ENCODE peak calls at places on chromosome 18, in seven cellular contexts. J is IMR-90, S is trophoblast cell, I is H1, V is H9, G is neuronal stem cell, D is mesenchymal stem cell. B is an unnamed sample.
A peak's percentile ranks its signal among the peaks of the same experiment; 100 is the strongest.

GRCh38 chr18:7856733-7857132 is 289.6 kb downstream of the PTPRM start:
- DNase-seq in J (peak; percentile 73), G (no peak), S (peak; percentile 82), V (no peak), D (peak; percentile 20), I (no peak), B (peak; percentile 33)

GRCh38 chr18:80157708-80158343 is 48.8 kb downstream of the ADNP2 start:
- DNase-seq in J (peak; percentile 74), I (no peak), D (peak; percentile 66), G (peak; percentile 63), S (peak; percentile 66), V (peak; percentile 58), B (peak; percentile 67)

GRCh38 chr18:10285283-10285640 is 169.2 kb upstream of the APCDD1 start:
- DNase-seq in S (no peak), D (no peak), J (no peak), I (no peak), V (no peak), G (no peak), B (no peak)

GRCh38 chr18:58338141-58338540 is 290.8 kb downstream of the ALPK2 start:
- DNase-seq in V (no peak), I (no peak), G (no peak), S (no peak), J (no peak), D (no peak), B (no peak)

GRCh38 chr18:36798738-36799473 is 29.9 kb downstream of the TPGS2 start:
- DNase-seq in V (no peak), D (no peak), J (peak; percentile 51), I (no peak), G (peak; percentile 15), S (no peak), B (no peak)

GRCh38 chr18:59566507-59566906 is 130.7 kb downstream of the CCBE1 start:
- DNase-seq in V (no peak), S (no peak), J (peak; percentile 82), G (no peak), I (no peak), D (peak; percentile 45), B (no peak)

GRCh38 chr18:181711-182110 is 23.4 kb downstream of the USP14 start:
- DNase-seq in G (no peak), D (no peak), S (no peak), I (no peak), J (no peak), V (no peak), B (no peak)

GRCh38 chr18:62621546-62621945 is 93.8 kb upstream of the PHLPP1 start:
- DNase-seq in I (no peak), D (no peak), J (no peak), S (peak; percentile 92), G (no peak), V (no peak), B (no peak)

GRCh38 chr18:50694147-50694546 is 125.7 kb downstream of the MRO start:
- DNase-seq in S (no peak), D (no peak), V (no peak), G (no peak), I (no peak), J (no peak), B (no peak)

GRCh38 chr18:27298215-27298804 is 113.2 kb upstream of the CHST9 start:
- DNase-seq in V (no peak), D (no peak), G (peak; percentile 1), I (no peak), J (no peak), S (no peak), B (peak; percentile 64)

GRCh38 chr18:28018361-28018760 is 158.6 kb downstream of the CDH2 start:
- DNase-seq in I (no peak), G (no peak), J (no peak), S (no peak), D (no peak), V (no peak), B (no peak)

GRCh38 chr18:35278969-35279368 is 11.1 kb downstream of the ZSCAN30 start:
- DNase-seq in V (no peak), G (no peak), J (no peak), S (no peak), I (no peak), D (no peak), B (no peak)

GRCh38 chr18:8831531-8831930 is 126.2 kb downstream of the MTCL1 start:
- DNase-seq in D (no peak), G (no peak), J (no peak), S (no peak), V (no peak), I (no peak), B (no peak)

GRCh38 chr18:12849548-12849947 is 34.5 kb downstream of the PTPN2 start:
- DNase-seq in G (no peak), I (no peak), S (peak; percentile 69), J (peak; percentile 29), V (no peak), D (no peak), B (no peak)

GRCh38 chr18:29879763-29880162 is 1162.8 kb downstream of the DSC3 start:
- DNase-seq in V (peak; percentile 46), S (no peak), I (no peak), G (no peak), D (no peak), J (no peak), B (peak; percentile 51)

GRCh38 chr18:28407681-28408080 is 230.8 kb upstream of the CDH2 start:
- DNase-seq in J (no peak), S (no peak), G (no peak), I (no peak), V (no peak), D (no peak), B (no peak)

GRCh38 chr18:77201508-77201907 is 48.1 kb upstream of the GALR1 start:
- DNase-seq in I (no peak), J (peak; percentile 27), S (no peak), V (no peak), G (no peak), D (no peak), B (no peak)

GRCh38 chr18:33805592-33805991 is 227.6 kb downstream of the ASXL3 start:
- DNase-seq in D (no peak), G (no peak), I (no peak), V (no peak), S (no peak), J (no peak), B (no peak)

GRCh38 chr18:24949908-24950307 is 402.1 kb downstream of the ZNF521 start:
- DNase-seq in J (no peak), I (no peak), G (no peak), D (no peak), S (no peak), V (no peak), B (no peak)

GRCh38 chr18:44917184-44917864 is 236.6 kb downstream of the SETBP1 start:
- DNase-seq in V (no peak), S (no peak), G (no peak), D (no peak), I (no peak), J (no peak), B (no peak)

GRCh38 chr18:49581369-49581768 is 19.5 kb downstream of the LIPG start:
- DNase-seq in V (no peak), S (no peak), J (no peak), G (no peak), D (no peak), I (no peak), B (no peak)

GRCh38 chr18:50661013-50661412 is 101.1 kb downstream of the MAPK4 start:
- DNase-seq in J (no peak), V (no peak), I (no peak), S (no peak), D (no peak), G (no peak), B (no peak)

GRCh38 chr18:777021-777420 is 35.0 kb downstream of the YES1 start:
- DNase-seq in J (peak; percentile 48), I (no peak), V (no peak), S (no peak), G (no peak), D (no peak), B (no peak)

GRCh38 chr18:43279015-43279758 is 1.9 kb upstream of the SYT4 start:
- DNase-seq in S (no peak), I (no peak), G (peak; percentile 66), V (peak; percentile 59), D (peak; percentile 57), J (no peak), B (peak; percentile 96)

GRCh38 chr18:13183790-13184189 is 34.8 kb upstream of the LDLRAD4 start:
- DNase-seq in V (no peak), G (no peak), S (no peak), I (no peak), J (no peak), D (no peak), B (no peak)

GRCh38 chr18:13332874-13333273 is 114.3 kb downstream of the LDLRAD4 start:
- DNase-seq in J (no peak), I (no peak), S (no peak), G (no peak), D (no peak), V (no peak), B (no peak)

GRCh38 chr18:46624127-46624526 is 32.9 kb downstream of the LOXHD1 start:
- DNase-seq in S (no peak), J (no peak), G (no peak), D (no peak), I (no peak), V (no peak), B (no peak)
- H3K9ac ChIP-seq in S (no peak overlapping the region), J (no peak overlapping the region), G (no peak overlapping the region), D (no peak overlapping the region), I (no peak overlapping the region), V (no peak overlapping the region), B (no peak overlapping the region)

GRCh38 chr18:48405108-48405507 is 4.1 kb downstream of the ZBTB7C start:
- DNase-seq in J (peak; percentile 22), I (no peak), G (no peak), V (no peak), D (peak; percentile 5), S (no peak), B (peak; percentile 14)
- H2BK120ac ChIP-seq in J (no peak overlapping the region), I (no peak overlapping the region), G (no peak overlapping the region), V (no peak overlapping the region), D (no peak overlapping the region), S (no peak overlapping the region), B (no peak overlapping the region)

GRCh38 chr18:55579471-55579870 is 8.5 kb downstream of the TCF4 start:
- DNase-seq in S (no peak), V (no peak), D (peak; percentile 54), I (no peak), G (no peak), J (peak; percentile 28), B (no peak)
- H3K9ac ChIP-seq in S (no peak overlapping the region), V (no peak overlapping the region), D (no peak overlapping the region), I (no peak overlapping the region), G (no peak overlapping the region), J (no peak overlapping the region), B (no peak overlapping the region)

DNA sequence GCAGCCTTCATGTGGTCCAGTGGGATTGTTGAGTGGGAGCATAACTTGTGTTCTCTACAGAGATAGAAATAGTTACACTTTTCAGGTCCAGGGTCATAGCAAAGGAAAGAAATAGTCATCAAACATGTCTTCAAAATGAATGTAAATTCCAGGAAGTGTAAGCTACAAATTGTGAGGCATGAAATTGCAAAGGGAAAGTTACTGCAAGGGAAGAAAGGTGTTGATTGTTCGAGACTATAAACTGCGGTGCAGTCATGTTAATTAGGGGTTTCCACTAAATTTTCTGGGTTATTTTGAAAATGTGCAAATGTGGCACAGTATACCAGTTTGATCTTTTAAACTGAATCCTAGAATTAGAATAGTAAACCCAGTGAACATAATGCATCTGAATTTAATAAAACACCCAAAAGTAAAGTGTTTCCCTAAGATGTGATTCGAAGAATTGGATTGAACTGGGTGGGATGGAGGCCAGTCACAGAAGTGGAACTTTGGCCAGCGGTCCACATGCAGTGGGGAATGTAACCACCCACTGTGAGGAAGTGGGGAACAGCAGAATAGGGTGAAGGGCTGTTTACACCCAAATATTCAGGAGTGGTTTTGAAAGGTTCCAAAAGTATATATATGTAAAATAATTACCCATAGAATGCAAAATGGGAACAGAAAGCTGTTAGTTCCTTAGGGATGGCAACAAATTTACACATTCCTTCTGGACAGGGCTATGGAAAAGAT is 126.5 kb upstream of the CCDC68 start:
- DNase-seq in D (no peak), V (no peak), G (no peak), J (no peak), I (no peak), S (no peak), B (no peak)
- H2BK120ac ChIP-seq in D (no peak overlapping the region), V (no peak overlapping the region), G (no peak overlapping the region), J (no peak overlapping the region), I (no peak overlapping the region), S (no peak overlapping the region), B (no peak overlapping the region)